ENCODE peak calls at places on chromosomes 6 and 20, in five cellular contexts. F is AG08396, P is anterior cingulate cortex, L is hippocampal formation, Q is esophagus squamous epithelium. S is an unnamed sample.

GRCh38 chr6:51814418-51814817 is 273.0 kb downstream of the PKHD1 start:
- DNase-seq in F (no peak), P (no peak), L (no peak), Q (no peak), S (peak)

GRCh38 chr6:626236-626635 is 30.7 kb downstream of the HUS1B start:
- DNase-seq in F (peak), P (no peak), L (no peak), Q (no peak), S (no peak)

GRCh38 chr6:165889636-165890403 is 226.8 kb upstream of the PDE10A start:
- DNase-seq in F (peak), P (no peak), L (no peak), Q (no peak), S (peak)

GRCh38 chr6:30556964-30557682 is at the start of gene PRR3:
- DNase-seq in F (peak), P (peak), L (peak), Q (peak), S (peak)

GRCh38 chr6:32807020-32807580 is 9.7 kb downstream of the HLA-DOB start:
- DNase-seq in F (no peak), P (no peak), L (no peak), Q (no peak), S (peak)

GRCh38 chr6:127484207-127484858 is 25.1 kb upstream of the KIAA0408 start:
- DNase-seq in F (peak), P (no peak), L (no peak), Q (no peak), S (no peak)

GRCh38 chr6:146301760-146302159 is 241.9 kb upstream of the RAB32 start:
- DNase-seq in F (no peak), P (no peak), L (no peak), Q (no peak), S (no peak)

GRCh38 chr6:93932175-93932574 is 512.8 kb upstream of the EPHA7 start:
- DNase-seq in F (no peak), P (no peak), L (no peak), Q (no peak), S (no peak)

GRCh38 chr6:43845646-43846045 is 75.6 kb downstream of the VEGFA start:
- DNase-seq in F (no peak), P (no peak), L (no peak), Q (no peak), S (no peak)

GRCh38 chr20:1769491-1769890 is 111.9 kb upstream of the SIRPG start:
- DNase-seq in F (no peak), P (no peak), L (no peak), Q (no peak), S (no peak)

GRCh38 chr20:55354700-55355099 is 650.6 kb downstream of the CBLN4 start:
- DNase-seq in F (no peak), P (no peak), L (no peak), Q (no peak), S (no peak)

GRCh38 chr6:129643968-129644367 is 66.0 kb downstream of the ARHGAP18 start:
- DNase-seq in F (no peak), P (no peak), L (no peak), Q (no peak), S (no peak)

GRCh38 chr20:5448449-5449118 is 131.8 kb upstream of the PROKR2 start:
- DNase-seq in F (peak), P (peak), L (peak), Q (no peak), S (peak)

S was measured in WTC11.